ENCODE peak calls at places on chromosomes 2 and 18, in seven cellular contexts. One of them, this sample, is unnamed.

GRCh38 chr2:18924905-18925691 is 335.7 kb upstream of the NT5C1B start:
- DNase-seq in K562: no peak
- DNase-seq in A549: no peak
- DNase-seq in HepG2: no peak
- DNase-seq in WTC11: no peak
- DNase-seq in NB4: no peak
- DNase-seq in H1: no peak
- DNase-seq in this sample: no peak

GRCh38 chr2:100242891-100243670 is 79.2 kb downstream of the LONRF2 start:
- DNase-seq in K562: peak
- DNase-seq in A549: peak
- DNase-seq in HepG2: peak
- DNase-seq in WTC11: peak
- DNase-seq in NB4: peak
- DNase-seq in H1: no peak
- DNase-seq in this sample: peak

GRCh38 chr2:27915191-27915590 is 24.7 kb downstream of the BABAM2 start:
- DNase-seq in K562: no peak
- DNase-seq in A549: no peak
- DNase-seq in HepG2: no peak
- DNase-seq in WTC11: no peak
- DNase-seq in NB4: no peak
- DNase-seq in H1: no peak
- DNase-seq in this sample: no peak

GRCh38 chr2:55550368-55551102 is 31.0 kb downstream of the CFAP36 start:
- DNase-seq in K562: no peak
- DNase-seq in A549: no peak
- DNase-seq in HepG2: no peak
- DNase-seq in WTC11: no peak
- DNase-seq in NB4: no peak
- DNase-seq in H1: no peak
- DNase-seq in this sample: peak

GRCh38 chr2:170813611-170814550 is 2.8 kb upstream of the GAD1 start:
- DNase-seq in K562: peak
- DNase-seq in A549: peak
- DNase-seq in HepG2: peak
- DNase-seq in WTC11: peak
- DNase-seq in NB4: peak
- DNase-seq in H1: no peak
- DNase-seq in this sample: peak

GRCh38 chr2:23221901-23222300 is 163.1 kb upstream of the KLHL29 start:
- DNase-seq in K562: no peak
- DNase-seq in A549: no peak
- DNase-seq in HepG2: no peak
- DNase-seq in WTC11: no peak
- DNase-seq in NB4: no peak
- DNase-seq in H1: no peak
- DNase-seq in this sample: no peak

GRCh38 chr2:42392191-42392590 is 31.2 kb upstream of the COX7A2L start:
- DNase-seq in K562: no peak
- DNase-seq in A549: no peak
- DNase-seq in HepG2: no peak
- DNase-seq in WTC11: no peak
- DNase-seq in NB4: no peak
- DNase-seq in H1: no peak
- DNase-seq in this sample: no peak

GRCh38 chr2:161046876-161047275 is 113.4 kb upstream of the TANK start:
- DNase-seq in K562: no peak
- DNase-seq in A549: no peak
- DNase-seq in HepG2: no peak
- DNase-seq in WTC11: no peak
- DNase-seq in NB4: no peak
- DNase-seq in H1: no peak
- DNase-seq in this sample: no peak

GRCh38 chr2:157404363-157404762 is 39.5 kb downstream of the CYTIP start:
- DNase-seq in K562: no peak
- DNase-seq in A549: no peak
- DNase-seq in HepG2: no peak
- DNase-seq in WTC11: no peak
- DNase-seq in NB4: no peak
- DNase-seq in H1: no peak
- DNase-seq in this sample: no peak

GRCh38 chr2:239579524-239580198 is 178.8 kb upstream of the HDAC4 start:
- DNase-seq in K562: no peak
- DNase-seq in A549: no peak
- DNase-seq in HepG2: no peak
- DNase-seq in WTC11: no peak
- DNase-seq in NB4: peak
- DNase-seq in H1: no peak
- DNase-seq in this sample: no peak

GRCh38 chr18:28115149-28115550 is 61.8 kb downstream of the CDH2 start:
- DNase-seq in K562: no peak
- DNase-seq in A549: peak
- DNase-seq in HepG2: peak
- DNase-seq in WTC11: no peak
- DNase-seq in NB4: no peak
- DNase-seq in H1: no peak
- DNase-seq in this sample: peak

GRCh38 chr2:113755690-113756063 is 765 bp downstream of the SLC35F5 start:
- DNase-seq in K562: peak
- DNase-seq in A549: peak
- DNase-seq in HepG2: peak
- DNase-seq in WTC11: no peak
- DNase-seq in NB4: peak
- DNase-seq in H1: no peak
- DNase-seq in this sample: peak

GRCh38 chr2:129915303-129915840 is 64.1 kb upstream of the RAB6C start:
- DNase-seq in K562: no peak
- DNase-seq in A549: no peak
- DNase-seq in HepG2: no peak
- DNase-seq in WTC11: no peak
- DNase-seq in NB4: no peak
- DNase-seq in H1: no peak
- DNase-seq in this sample: no peak

GRCh38 chr2:97907667-97908066 is 88.1 kb downstream of the TMEM131 start:
- DNase-seq in K562: no peak
- DNase-seq in A549: no peak
- DNase-seq in HepG2: no peak
- DNase-seq in WTC11: no peak
- DNase-seq in NB4: no peak
- DNase-seq in H1: no peak
- DNase-seq in this sample: no peak

GRCh38 chr2:99784282-99784681 is 294.5 kb upstream of the REV1 start:
- DNase-seq in K562: no peak
- DNase-seq in A549: no peak
- DNase-seq in HepG2: no peak
- DNase-seq in WTC11: no peak
- DNase-seq in NB4: no peak
- DNase-seq in H1: no peak
- DNase-seq in this sample: no peak

GRCh38 chr2:96174251-96175144 is 29.3 kb upstream of the DUSP2 start:
- DNase-seq in K562: peak
- DNase-seq in A549: peak
- DNase-seq in HepG2: peak
- DNase-seq in WTC11: peak
- DNase-seq in NB4: peak
- DNase-seq in H1: peak
- DNase-seq in this sample: peak

GRCh38 chr2:170222298-170222697 is 44.4 kb downstream of the MYO3B start:
- DNase-seq in K562: no peak
- DNase-seq in A549: no peak
- DNase-seq in HepG2: no peak
- DNase-seq in WTC11: no peak
- DNase-seq in NB4: no peak
- DNase-seq in H1: no peak
- DNase-seq in this sample: no peak

GRCh38 chr18:22703883-22704626 is 229.1 kb upstream of the RBBP8 start:
- DNase-seq in K562: peak
- DNase-seq in A549: peak
- DNase-seq in HepG2: peak
- DNase-seq in WTC11: no peak
- DNase-seq in NB4: peak
- DNase-seq in H1: no peak
- DNase-seq in this sample: peak

GRCh38 chr2:43429366-43429765 is 166.5 kb downstream of the THADA start:
- DNase-seq in K562: no peak
- DNase-seq in A549: peak
- DNase-seq in HepG2: peak
- DNase-seq in WTC11: no peak
- DNase-seq in NB4: no peak
- DNase-seq in H1: no peak
- DNase-seq in this sample: no peak

GRCh38 chr18:76507830-76508381 is 12.9 kb upstream of the ZNF516 start:
- DNase-seq in K562: no peak
- DNase-seq in A549: no peak
- DNase-seq in HepG2: no peak
- DNase-seq in WTC11: no peak
- DNase-seq in NB4: no peak
- DNase-seq in H1: no peak
- DNase-seq in this sample: no peak

GRCh38 chr2:132609101-132609890 is 60.7 kb downstream of the LYPD1 start:
- DNase-seq in K562: no peak
- DNase-seq in A549: no peak
- DNase-seq in HepG2: no peak
- DNase-seq in WTC11: no peak
- DNase-seq in NB4: no peak
- DNase-seq in H1: no peak
- DNase-seq in this sample: no peak

GRCh38 chr2:150889141-150889540 is 372.5 kb downstream of the RBM43 start:
- DNase-seq in K562: no peak
- DNase-seq in A549: no peak
- DNase-seq in HepG2: no peak
- DNase-seq in WTC11: no peak
- DNase-seq in NB4: no peak
- DNase-seq in H1: no peak
- DNase-seq in this sample: no peak

GRCh38 chr2:70730730-70731129 is 37.3 kb downstream of the ADD2 start:
- DNase-seq in K562: no peak
- DNase-seq in A549: no peak
- DNase-seq in HepG2: no peak
- DNase-seq in WTC11: no peak
- DNase-seq in NB4: no peak
- DNase-seq in H1: no peak
- DNase-seq in this sample: no peak

GRCh38 chr2:31434911-31435310 is 20.4 kb upstream of the XDH start:
- DNase-seq in K562: no peak
- DNase-seq in A549: peak
- DNase-seq in HepG2: no peak
- DNase-seq in WTC11: no peak
- DNase-seq in NB4: no peak
- DNase-seq in H1: no peak
- DNase-seq in this sample: no peak

GRCh38 chr18:73842795-73843394 is 304.7 kb downstream of the FBXO15 start:
- DNase-seq in K562: peak
- DNase-seq in A549: peak
- DNase-seq in HepG2: peak
- DNase-seq in WTC11: peak
- DNase-seq in NB4: peak
- DNase-seq in H1: no peak
- DNase-seq in this sample: no peak

GRCh38 chr2:236282406-236282805 is 18.2 kb upstream of the ASB18 start:
- DNase-seq in K562: no peak
- DNase-seq in A549: no peak
- DNase-seq in HepG2: no peak
- DNase-seq in WTC11: no peak
- DNase-seq in NB4: no peak
- DNase-seq in H1: no peak
- DNase-seq in this sample: no peak

GRCh38 chr2:8324164-8324848 is 357.6 kb upstream of the ID2 start:
- DNase-seq in K562: peak
- DNase-seq in A549: no peak
- DNase-seq in HepG2: no peak
- DNase-seq in WTC11: no peak
- DNase-seq in NB4: no peak
- DNase-seq in H1: no peak
- DNase-seq in this sample: no peak

GRCh38 chr2:210445116-210445707 is 31.3 kb downstream of the LANCL1 start:
- DNase-seq in K562: peak
- DNase-seq in A549: peak
- DNase-seq in HepG2: peak
- DNase-seq in WTC11: no peak
- DNase-seq in NB4: peak
- DNase-seq in H1: no peak
- DNase-seq in this sample: peak

GRCh38 chr2:66478729-66479316 is 43.9 kb downstream of the MEIS1 start:
- DNase-seq in K562: no peak
- DNase-seq in A549: no peak
- DNase-seq in HepG2: no peak
- DNase-seq in WTC11: no peak
- DNase-seq in NB4: peak
- DNase-seq in H1: no peak
- DNase-seq in this sample: no peak

GRCh38 chr18:12890500-12890899 is 6.5 kb upstream of the PTPN2 start:
- DNase-seq in K562: no peak
- DNase-seq in A549: peak
- DNase-seq in HepG2: peak
- DNase-seq in WTC11: no peak
- DNase-seq in NB4: peak
- DNase-seq in H1: no peak
- DNase-seq in this sample: no peak
- TF ChIP-seq MAX in K562: no peak
- TF ChIP-seq MAX in A549: no peak
- TF ChIP-seq MAX in HepG2: no peak
- TF ChIP-seq MAX in WTC11: no peak
- TF ChIP-seq MAX in NB4: no peak
- TF ChIP-seq MAX in H1: no peak
- TF ChIP-seq MAX in this sample: no peak

GRCh38 chr2:225637199-225637598 is 237.7 kb downstream of the NYAP2 start:
- DNase-seq in K562: no peak
- DNase-seq in A549: no peak
- DNase-seq in HepG2: no peak
- DNase-seq in WTC11: no peak
- DNase-seq in NB4: peak
- DNase-seq in H1: no peak
- DNase-seq in this sample: no peak
- TF ChIP-seq MAX in K562: no peak
- TF ChIP-seq MAX in A549: no peak
- TF ChIP-seq MAX in HepG2: no peak
- TF ChIP-seq MAX in WTC11: no peak
- TF ChIP-seq MAX in NB4: no peak
- TF ChIP-seq MAX in H1: no peak
- TF ChIP-seq MAX in this sample: no peak

DNA sequence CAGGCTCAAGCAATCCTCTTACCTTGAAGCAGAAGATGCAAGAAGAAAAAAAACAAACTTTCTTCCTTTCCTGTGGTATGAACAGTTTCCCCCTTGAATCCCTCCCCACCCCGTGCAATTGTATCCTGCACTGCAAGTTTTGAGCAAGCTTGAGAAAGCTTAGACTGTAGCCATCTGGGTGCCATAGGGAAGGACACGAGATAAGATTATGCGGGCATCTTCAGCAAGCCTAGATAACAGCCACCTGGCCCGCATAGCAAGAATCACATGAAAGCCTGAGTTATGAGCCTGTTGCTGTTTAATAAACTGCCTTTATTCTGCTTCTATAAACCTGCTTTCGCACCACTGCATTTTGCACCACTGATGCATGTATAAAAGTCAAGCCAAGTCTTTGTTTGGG is 27.3 kb upstream of the CDCA7 start:
- DNase-seq in K562: no peak
- DNase-seq in A549: no peak
- DNase-seq in HepG2: no peak
- DNase-seq in WTC11: no peak
- DNase-seq in NB4: no peak
- DNase-seq in H1: no peak
- DNase-seq in this sample: no peak
- TF ChIP-seq MAX in K562: no peak
- TF ChIP-seq MAX in A549: no peak
- TF ChIP-seq MAX in HepG2: no peak
- TF ChIP-seq MAX in WTC11: no peak
- TF ChIP-seq MAX in NB4: no peak
- TF ChIP-seq MAX in H1: no peak
- TF ChIP-seq MAX in this sample: no peak

GRCh38 chr2:64743739-64744330 is 90.1 kb upstream of the SERTAD2 start:
- DNase-seq in K562: no peak
- DNase-seq in A549: no peak
- DNase-seq in HepG2: no peak
- DNase-seq in WTC11: no peak
- DNase-seq in NB4: no peak
- DNase-seq in H1: no peak
- DNase-seq in this sample: no peak
- TF ChIP-seq MAX in K562: no peak
- TF ChIP-seq MAX in A549: no peak
- TF ChIP-seq MAX in HepG2: no peak
- TF ChIP-seq MAX in WTC11: no peak
- TF ChIP-seq MAX in NB4: no peak
- TF ChIP-seq MAX in H1: no peak
- TF ChIP-seq MAX in this sample: no peak